ENCODE peak calls at places on chromosomes 7 and 10, in four cellular contexts. B is epithelial cell of esophagus, T is spleen, L is A549. E is an unnamed sample.

GRCh38 chr10:130999376-131000202 is 311.9 kb downstream of the TCERG1L start:
- DNase-seq in L (no peak), B (no peak), T (peak; percentile 38), E (no peak)

GRCh38 chr7:112272921-112273561 is 66.5 kb downstream of the ZNF277 start:
- DNase-seq in L (no peak), T (no peak), B (no peak), E (no peak)

GRCh38 chr7:2720024-2720423 is 32.0 kb downstream of the AMZ1 start:
- DNase-seq in T (no peak), L (no peak), B (no peak), E (no peak)

GRCh38 chr7:20170626-20171025 is 46.6 kb downstream of the MACC1 start:
- DNase-seq in B (no peak), L (no peak), T (no peak), E (no peak)

GRCh38 chr7:94632338-94633024 is 23.5 kb downstream of the SGCE start:
- DNase-seq in T (no peak), L (no peak), B (peak; percentile 83), E (no peak)

GRCh38 chr10:107011992-107012391 is 152.5 kb downstream of the SORCS1 start:
- DNase-seq in B (no peak), T (no peak), L (no peak), E (no peak)

GRCh38 chr7:70356324-70356797 is 758.1 kb downstream of the AUTS2 start:
- DNase-seq in T (no peak), B (no peak), L (no peak), E (no peak)

GRCh38 chr10:61181832-61182231 is 237.8 kb upstream of the RHOBTB1 start:
- DNase-seq in B (no peak), L (no peak), T (no peak), E (no peak)

GRCh38 chr7:111198255-111198654 is 107.3 kb downstream of the LRRN3 start:
- DNase-seq in L (no peak), T (no peak), B (peak; percentile 97), E (peak; percentile 89)

GRCh38 chr7:18499407-18500197 is 4.1 kb downstream of the HDAC9 start:
- DNase-seq in B (peak; percentile 48), T (no peak), L (no peak), E (no peak)

GRCh38 chr10:30606313-30606712 is 23.2 kb downstream of the LYZL2 start:
- DNase-seq in T (no peak), B (no peak), L (no peak), E (no peak)

GRCh38 chr10:2791774-2792443 is 275.4 kb upstream of the PFKP start:
- DNase-seq in L (no peak), T (no peak), B (no peak), E (no peak)

GRCh38 chr10:6399241-6399701 is 180.8 kb downstream of the PRKCQ start:
- DNase-seq in L (peak; percentile 30), B (no peak), T (no peak), E (no peak)

GRCh38 chr7:20778063-20778721 is 8.5 kb downstream of the SP8 start:
- DNase-seq in B (peak; percentile 34), T (peak; percentile 76), L (peak; percentile 36), E (no peak)

GRCh38 chr10:131620314-131620713 is 280.5 kb upstream of the PPP2R2D start:
- DNase-seq in T (no peak), B (no peak), L (no peak), E (no peak)

GRCh38 chr10:31401287-31401686 is 82.3 kb downstream of the ZEB1 start:
- DNase-seq in L (no peak), B (peak; percentile 8), T (no peak), E (no peak)

GRCh38 chr7:94423865-94424264 is 29.2 kb downstream of the COL1A2 start:
- DNase-seq in T (no peak), L (no peak), B (peak; percentile 54), E (no peak)

GRCh38 chr7:25407932-25408480 is 179.7 kb upstream of the NPVF start:
- DNase-seq in L (no peak), B (no peak), T (no peak), E (no peak)

GRCh38 chr7:24755541-24756416 is 1.5 kb downstream of the GSDME start:
- DNase-seq in B (peak; percentile 95), L (no peak), T (no peak), E (no peak)

GRCh38 chr10:48234295-48234694 is 40.2 kb downstream of the FRMPD2 start:
- DNase-seq in T (no peak), L (no peak), B (no peak), E (no peak)

GRCh38 chr7:50667789-50668226 is 102.6 kb upstream of the DDC start:
- DNase-seq in B (no peak), T (no peak), L (no peak), E (no peak)

GRCh38 chr7:67753891-67754290 is 757.3 kb downstream of the TYW1 start:
- DNase-seq in L (no peak), B (no peak), T (no peak), E (no peak)

GRCh38 chr7:32336726-32337125 is 153.5 kb downstream of the LSM5 start:
- DNase-seq in B (peak; percentile 95), T (no peak), L (no peak), E (no peak)

GRCh38 chr10:11442001-11442773 is 169.3 kb downstream of the USP6NL start:
- DNase-seq in B (no peak), T (no peak), L (no peak), E (no peak)

GRCh38 chr10:84331091-84331490 is 2.7 kb downstream of the CCSER2 start:
- DNase-seq in L (no peak), T (no peak), B (no peak), E (no peak)

GRCh38 chr10:116836902-116837513 is 12.3 kb upstream of the ENO4 start:
- DNase-seq in L (no peak), B (no peak), T (no peak), E (no peak)

GRCh38 chr7:4687956-4688355 is 5.9 kb downstream of the FOXK1 start:
- DNase-seq in L (no peak), T (no peak), B (no peak), E (no peak)

GRCh38 chr10:12393831-12394230 is 44.5 kb downstream of the CAMK1D start:
- DNase-seq in B (no peak), T (no peak), L (no peak), E (no peak)

GRCh38 chr7:139735466-139735865 is 42.3 kb downstream of the HIPK2 start:
- DNase-seq in L (no peak), T (no peak), B (no peak), E (no peak)

GRCh38 chr7:129778770-129779601 is 167.5 kb downstream of the NRF1 start:
- DNase-seq in T (no peak), L (peak; percentile 58), B (peak; percentile 50), E (no peak)

GRCh38 chr10:14665304-14665703 is 109.4 kb downstream of the FAM107B start:
- DNase-seq in L (no peak), T (no peak), B (peak; percentile 95), E (no peak)

GRCh38 chr7:85095357-85095756 is 91.5 kb downstream of the SEMA3D start:
- DNase-seq in T (no peak), B (no peak), L (no peak), E (no peak)

GRCh38 chr10:68163735-68164134 is 54.4 kb downstream of the MYPN start:
- DNase-seq in L (no peak), B (no peak), T (no peak), E (no peak)

GRCh38 chr7:149454750-149455149 is 6.1 kb downstream of the ZNF777 start:
- DNase-seq in T (peak; percentile 11), B (no peak), L (no peak), E (no peak)

GRCh38 chr7:149448961-149449360 is 11.9 kb downstream of the ZNF777 start:
- DNase-seq in B (no peak), T (peak; percentile 55), L (no peak), E (no peak)

GRCh38 chr7:149454006-149454405 is 6.9 kb downstream of the ZNF777 start:
- DNase-seq in B (no peak), T (peak; percentile 53), L (no peak), E (no peak)

GRCh38 chr7:149450821-149451220 is 10.0 kb downstream of the ZNF777 start:
- DNase-seq in T (peak; percentile 61), L (no peak), B (no peak), E (no peak)

GRCh38 chr7:149449897-149450296 is 11.0 kb downstream of the ZNF777 start:
- DNase-seq in T (peak; percentile 35), L (no peak), B (no peak), E (no peak)
- H3K4me3 ChIP-seq in T (no peak overlapping the region), L (no peak overlapping the region), B (no peak overlapping the region), E (no peak overlapping the region)

GRCh38 chr10:74238031-74238431 is 87.0 kb downstream of the ADK start:
- DNase-seq in L (no peak), B (peak; percentile 36), T (no peak), E (no peak)
- H3K4me3 ChIP-seq in L (no peak overlapping the region), B (no peak overlapping the region), T (no peak overlapping the region), E (no peak overlapping the region)

GRCh38 chr7:28904539-28905143 is 53.5 kb downstream of the TRIL start:
- DNase-seq in L (no peak), B (peak; percentile 15), T (no peak), E (no peak)

GRCh38 chr7:28903779-28904538 is 54.2 kb downstream of the TRIL start:
- DNase-seq in T (no peak), B (no peak), L (no peak), E (no peak)

GRCh38 chr7:28900311-28900710 is 57.8 kb downstream of the TRIL start:
- DNase-seq in B (no peak), L (no peak), T (no peak), E (no peak)
- H3K4me3 ChIP-seq in B (no peak overlapping the region), L (no peak overlapping the region), T (no peak overlapping the region), E (no peak overlapping the region)

DNA sequence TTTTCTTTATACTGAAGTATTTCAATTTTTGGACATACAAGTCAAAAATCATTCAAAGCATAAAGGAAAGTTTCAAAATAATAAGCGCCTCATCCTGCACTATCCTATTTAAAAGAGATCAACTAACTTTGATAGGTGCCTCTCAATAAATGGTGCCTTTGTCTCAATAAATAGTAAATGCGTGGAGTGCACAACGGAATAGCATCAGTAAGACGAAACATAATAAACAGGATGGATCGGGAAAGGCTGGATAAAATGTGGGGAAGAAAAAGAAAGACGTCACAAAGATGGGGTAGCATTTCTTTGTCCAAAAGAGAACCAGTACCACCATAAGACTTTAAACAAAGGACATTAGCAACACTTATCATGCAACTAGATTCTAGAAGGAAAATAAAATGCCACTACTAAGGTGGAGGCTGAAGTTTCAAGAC is 574 bp upstream of the PRKAR2B start:
- DNase-seq in B (no peak), T (no peak), L (peak; percentile 16), E (no peak)
- H3K4me3 ChIP-seq in B (no peak overlapping the region), T (peak overlapping the region; percentile 78), L (peak overlapping the region; percentile 73), E (peak overlapping the region; percentile 48)

GRCh38 chr7:113976508-113976907 is 57.7 kb upstream of the PPP1R3A start:
- DNase-seq in L (no peak), T (no peak), B (no peak), E (no peak)
- H3K4me3 ChIP-seq in L (no peak overlapping the region), T (no peak overlapping the region), B (no peak overlapping the region), E (no peak overlapping the region)